ENCODE peak calls at places on chromosomes 6 and 20, in nine cellular contexts. B, V, R, W, S, G, K, C and J are unnamed samples.

GRCh38 chr6:96755096-96755495 is 82.2 kb downstream of the GPR63 start:
- DNase-seq in B (no peak), V (no peak), R (no peak), W (no peak), S (no peak), G (no peak), K (no peak), C (no peak), J (no peak)

GRCh38 chr6:95923518-95923917 is 92.3 kb upstream of the FUT9 start:
- DNase-seq in B (peak), V (no peak), R (no peak), W (no peak), S (no peak), G (no peak), K (no peak), C (no peak), J (no peak)

GRCh38 chr20:13700761-13701160 is 62.0 kb upstream of the TASP1 start:
- DNase-seq in B (no peak), V (no peak), R (no peak), W (no peak), S (no peak), G (no peak), K (no peak), C (no peak), J (no peak)

GRCh38 chr6:89562114-89562815 is 76.3 kb downstream of the LYRM2 start:
- DNase-seq in B (no peak), V (no peak), R (peak), W (no peak), S (no peak), G (no peak), K (no peak), C (no peak), J (no peak)

GRCh38 chr20:17202668-17203067 is 24.2 kb upstream of the PCSK2 start:
- DNase-seq in B (peak), V (no peak), R (no peak), W (no peak), S (no peak), G (no peak), K (no peak), C (no peak), J (no peak)

GRCh38 chr6:14119764-14120163 is 2.2 kb downstream of the CD83 start:
- DNase-seq in B (no peak), V (no peak), R (no peak), W (no peak), S (no peak), G (no peak), K (no peak), C (no peak), J (no peak)

GRCh38 chr6:17096657-17097056 is 5.2 kb upstream of the STMND1 start:
- DNase-seq in B (no peak), V (no peak), R (no peak), W (no peak), S (no peak), G (no peak), K (no peak), C (no peak), J (no peak)

GRCh38 chr20:4978050-4978918 is 23.0 kb downstream of the SLC23A2 start:
- DNase-seq in B (no peak), V (no peak), R (no peak), W (no peak), S (no peak), G (no peak), K (no peak), C (no peak), J (no peak)

GRCh38 chr6:81049425-81050042 is 702.9 kb downstream of the TENT5A start:
- DNase-seq in B (no peak), V (no peak), R (no peak), W (no peak), S (no peak), G (no peak), K (no peak), C (no peak), J (no peak)

GRCh38 chr6:12525276-12525675 is 191.3 kb upstream of the PHACTR1 start:
- DNase-seq in B (no peak), V (no peak), R (no peak), W (no peak), S (no peak), G (no peak), K (no peak), C (no peak), J (no peak)

GRCh38 chr6:107716688-107717089 is 107.4 kb downstream of the SCML4 start:
- DNase-seq in B (no peak), V (no peak), R (no peak), W (peak), S (no peak), G (peak), K (peak), C (no peak), J (no peak)

GRCh38 chr20:46951840-46952497 is 57.3 kb downstream of the EYA2 start:
- DNase-seq in B (no peak), V (no peak), R (no peak), W (no peak), S (peak), G (no peak), K (no peak), C (no peak), J (no peak)

GRCh38 chr6:15606347-15606746 is 56.5 kb downstream of the DTNBP1 start:
- DNase-seq in B (no peak), V (no peak), R (no peak), W (no peak), S (no peak), G (no peak), K (no peak), C (no peak), J (no peak)

GRCh38 chr6:130575971-130576370 is 210.2 kb downstream of the TMEM200A start:
- DNase-seq in B (no peak), V (no peak), R (no peak), W (peak), S (no peak), G (peak), K (no peak), C (no peak), J (no peak)

GRCh38 chr6:17672064-17672718 is 34.5 kb downstream of the NUP153 start:
- DNase-seq in B (no peak), V (no peak), R (no peak), W (no peak), S (no peak), G (no peak), K (no peak), C (no peak), J (no peak)

GRCh38 chr6:77463881-77464867 is 883 bp upstream of the HTR1B start:
- DNase-seq in B (peak), V (no peak), R (peak), W (no peak), S (no peak), G (no peak), K (no peak), C (no peak), J (peak)

GRCh38 chr6:42375007-42375635 is 76.6 kb downstream of the TRERF1 start:
- DNase-seq in B (no peak), V (no peak), R (no peak), W (no peak), S (no peak), G (no peak), K (no peak), C (no peak), J (no peak)

GRCh38 chr6:34888441-34888820 is 589 bp upstream of the TAF11 start:
- DNase-seq in B (no peak), V (no peak), R (no peak), W (no peak), S (no peak), G (no peak), K (no peak), C (no peak), J (no peak)

GRCh38 chr20:49579874-49580817 is 12.2 kb upstream of the PTGIS start:
- DNase-seq in B (no peak), V (no peak), R (no peak), W (no peak), S (no peak), G (no peak), K (no peak), C (no peak), J (no peak)

GRCh38 chr6:169250660-169251059 is 3.0 kb downstream of the THBS2 start:
- DNase-seq in B (no peak), V (no peak), R (peak), W (no peak), S (peak), G (no peak), K (no peak), C (no peak), J (no peak)